ENCODE peak calls at places on chromosome 12, in four cellular contexts. Q, R, V and P are unnamed samples.

GRCh38 chr12:123267991-123268843 is 3.4 kb downstream of the CDK2AP1 start:
- DNase-seq in Q (no peak), R (peak; percentile 34), V (no peak), P (peak; percentile 67)

GRCh38 chr12:16361142-16361783 is 13.8 kb downstream of the MGST1 start:
- DNase-seq in Q (no peak), R (no peak), V (no peak), P (no peak)

GRCh38 chr12:100789975-100790374 is 4.6 kb upstream of the ANO4 start:
- DNase-seq in Q (no peak), R (no peak), V (no peak), P (no peak)

GRCh38 chr12:60832300-60832699 is 1236.5 kb downstream of the SLC16A7 start:
- DNase-seq in Q (no peak), R (no peak), V (no peak), P (no peak)

GRCh38 chr12:13941258-13942249 is 39.8 kb downstream of the GRIN2B start:
- DNase-seq in Q (no peak), R (peak; percentile 0), V (peak; percentile 74), P (peak; percentile 51)

GRCh38 chr12:109461846-109462766 is 15.0 kb downstream of the KCTD10 start:
- DNase-seq in Q (no peak), R (peak; percentile 98), V (peak; percentile 29), P (peak; percentile 91)

GRCh38 chr12:120614873-120615272 is 25.6 kb upstream of the CABP1 start:
- DNase-seq in Q (no peak), R (no peak), V (no peak), P (no peak)

GRCh38 chr12:92194566-92194965 is 48.9 kb upstream of the BTG1 start:
- DNase-seq in Q (no peak), R (no peak), V (no peak), P (no peak)

GRCh38 chr12:41917827-41918445 is 226.7 kb downstream of the GXYLT1 start:
- DNase-seq in Q (no peak), R (peak; percentile 30), V (no peak), P (no peak)

GRCh38 chr12:4579305-4580097 is 17.5 kb downstream of the DYRK4 start:
- DNase-seq in Q (no peak), R (peak; percentile 44), V (no peak), P (peak; percentile 37)

GRCh38 chr12:109758406-109759075 is 44.9 kb downstream of the FAM222A start:
- DNase-seq in Q (no peak), R (no peak), V (peak; percentile 24), P (no peak)

GRCh38 chr12:92365333-92365732 is 219.7 kb upstream of the BTG1 start:
- DNase-seq in Q (no peak), R (no peak), V (no peak), P (no peak)

GRCh38 chr12:117159674-117160073 is 30.6 kb downstream of the FBXO21 start:
- DNase-seq in Q (no peak), R (no peak), V (no peak), P (no peak)

GRCh38 chr12:96048392-96048969 is 13.1 kb upstream of the LTA4H start:
- DNase-seq in Q (no peak), R (no peak), V (no peak), P (no peak)

GRCh38 chr12:124994435-124994975 is 1.1 kb downstream of the BRI3BP start:
- DNase-seq in Q (no peak), R (no peak), V (no peak), P (no peak)

GRCh38 chr12:119673634-119674033 is 5.7 kb downstream of the PRKAB1 start:
- DNase-seq in Q (no peak), R (no peak), V (no peak), P (no peak)